ENCODE peak calls at places on chromosomes 1 and 21, in nine cellular contexts. O is HEK293T; R is caudate nucleus; I is effector memory CD8-positive, alpha-beta T cell; K is left cardiac atrium; S is NCI-H1694 treated with DMSO at 0.1 percent for 48 hours; A is WTC11; E is stimulated activated CD4-positive, alpha-beta T cell treated with anti-CD3 and anti-CD28 coated beads, Interleukin-15, amount 100 ng/mL, for 1 hour; N is activated naive CD8-positive, alpha-beta T cell treated with anti-CD3 and anti-CD28 coated beads, Interleukin-2, amount 50 U/mL, for 24 hours. J is an unnamed sample.

GRCh38 chr1:37035828-37036666 is 1.7 kb upstream of the GRIK3 start:
- DNase-seq in O (no peak), R (no peak), I (no peak), K (no peak), S (no peak), A (peak), E (no peak), N (peak), J (no peak)

GRCh38 chr1:202011994-202012393 is 1.6 kb downstream of the ELF3 start:
- DNase-seq in O (no peak), R (no peak), I (no peak), K (no peak), S (no peak), A (no peak), E (no peak), N (no peak), J (no peak)

GRCh38 chr1:182301467-182302198 is 90.0 kb downstream of the GLUL start:
- DNase-seq in O (no peak), R (peak), I (no peak), K (peak), S (peak), A (no peak), E (no peak), N (peak), J (no peak)

GRCh38 chr1:47786301-47786700 is 210.9 kb downstream of the TRABD2B start:
- DNase-seq in O (no peak), R (no peak), I (no peak), K (no peak), S (no peak), A (no peak), E (no peak), N (no peak), J (no peak)

GRCh38 chr1:32758795-32759430 is 56.3 kb upstream of the SYNC start:
- DNase-seq in O (no peak), R (no peak), I (no peak), K (no peak), S (no peak), A (no peak), E (no peak), N (no peak), J (no peak)

GRCh38 chr1:165531021-165531420 is 12.8 kb upstream of the LRRC52 start:
- DNase-seq in O (no peak), R (no peak), I (no peak), K (peak), S (no peak), A (no peak), E (no peak), N (no peak), J (no peak)

GRCh38 chr1:85372683-85373446 is 92.1 kb downstream of the DDAH1 start:
- DNase-seq in O (no peak), R (no peak), I (no peak), K (no peak), S (no peak), A (no peak), E (no peak), N (no peak), J (no peak)

GRCh38 chr1:8015036-8015808 is 10.9 kb downstream of the ERRFI1 start:
- DNase-seq in O (peak), R (peak), I (peak), K (no peak), S (peak), A (no peak), E (no peak), N (peak), J (no peak)

GRCh38 chr1:36420409-36420808 is 22.7 kb upstream of the LSM10 start:
- DNase-seq in O (no peak), R (no peak), I (no peak), K (peak), S (no peak), A (no peak), E (no peak), N (no peak), J (no peak)

GRCh38 chr1:24483441-24483840 is 19.2 kb upstream of the RCAN3 start:
- DNase-seq in O (no peak), R (no peak), I (no peak), K (no peak), S (no peak), A (no peak), E (no peak), N (peak), J (no peak)

GRCh38 chr1:91608876-91609275 is 108.2 kb downstream of the CDC7 start:
- DNase-seq in O (no peak), R (no peak), I (no peak), K (no peak), S (no peak), A (no peak), E (no peak), N (no peak), J (no peak)

GRCh38 chr1:7448986-7449385 is 322.1 kb upstream of the VAMP3 start:
- DNase-seq in O (no peak), R (no peak), I (no peak), K (no peak), S (no peak), A (no peak), E (no peak), N (no peak), J (no peak)

GRCh38 chr21:44893948-44894656 is 20.6 kb upstream of the PTTG1IP start:
- DNase-seq in O (no peak), R (no peak), I (no peak), K (no peak), S (no peak), A (no peak), E (no peak), N (no peak), J (no peak)

GRCh38 chr1:15951341-15952153 is 24.4 kb downstream of the ZBTB17 start:
- DNase-seq in O (no peak), R (no peak), I (peak), K (no peak), S (no peak), A (no peak), E (no peak), N (peak), J (no peak)

GRCh38 chr1:36366091-36366661 is 19.5 kb downstream of the STK40 start:
- DNase-seq in O (no peak), R (peak), I (peak), K (no peak), S (peak), A (peak), E (peak), N (peak), J (no peak)

GRCh38 chr1:21508580-21509350 is 458 bp upstream of the ALPL start:
- DNase-seq in O (peak), R (no peak), I (peak), K (peak), S (peak), A (peak), E (peak), N (peak), J (peak)

GRCh38 chr1:163544441-163544840 is 222.7 kb downstream of the NUF2 start:
- DNase-seq in O (no peak), R (no peak), I (no peak), K (no peak), S (no peak), A (no peak), E (no peak), N (no peak), J (no peak)

GRCh38 chr1:50967416-50968020 is 2.5 kb upstream of the CDKN2C start:
- DNase-seq in O (no peak), R (no peak), I (no peak), K (no peak), S (peak), A (no peak), E (no peak), N (no peak), J (no peak)

GRCh38 chr1:201883786-201884185 is 4.9 kb upstream of the SHISA4 start:
- DNase-seq in O (no peak), R (no peak), I (no peak), K (peak), S (no peak), A (no peak), E (no peak), N (no peak), J (no peak)

GRCh38 chr1:205068001-205068400 is 16.3 kb downstream of the TMEM81 start:
- DNase-seq in O (no peak), R (no peak), I (no peak), K (no peak), S (no peak), A (no peak), E (no peak), N (no peak), J (no peak)

GRCh38 chr1:29810121-29811120 is 574.1 kb downstream of the PTPRU start:
- DNase-seq in O (peak), R (no peak), I (no peak), K (no peak), S (no peak), A (no peak), E (no peak), N (no peak), J (no peak)

GRCh38 chr1:235972316-235973090 is 92.4 kb downstream of the NID1 start:
- DNase-seq in O (no peak), R (no peak), I (no peak), K (no peak), S (no peak), A (no peak), E (no peak), N (no peak), J (no peak)

GRCh38 chr1:63924600-63924999 is 150.8 kb downstream of the ROR1 start:
- DNase-seq in O (no peak), R (no peak), I (no peak), K (no peak), S (no peak), A (no peak), E (no peak), N (no peak), J (no peak)

GRCh38 chr21:40681164-40681859 is 165.6 kb downstream of the DSCAM start:
- DNase-seq in O (no peak), R (no peak), I (no peak), K (no peak), S (peak), A (no peak), E (no peak), N (no peak), J (no peak)

GRCh38 chr1:60265560-60266535 is 192.3 kb upstream of the C1orf87 start:
- DNase-seq in O (no peak), R (no peak), I (no peak), K (no peak), S (no peak), A (no peak), E (no peak), N (no peak), J (no peak)

GRCh38 chr1:3510136-3510955 is 55.9 kb downstream of the ARHGEF16 start:
- DNase-seq in O (no peak), R (no peak), I (no peak), K (no peak), S (no peak), A (no peak), E (no peak), N (no peak), J (no peak)

GRCh38 chr1:21703318-21703963 is 34.3 kb upstream of the RAP1GAP start:
- DNase-seq in O (peak), R (no peak), I (no peak), K (no peak), S (peak), A (no peak), E (no peak), N (no peak), J (no peak)

GRCh38 chr21:16563795-16564194 is 834.0 kb downstream of the USP25 start:
- DNase-seq in O (no peak), R (no peak), I (no peak), K (no peak), S (no peak), A (peak), E (no peak), N (no peak), J (no peak)

GRCh38 chr1:3319874-3320245 is 134.6 kb upstream of the ARHGEF16 start:
- DNase-seq in O (peak), R (no peak), I (no peak), K (no peak), S (peak), A (peak), E (no peak), N (peak), J (no peak)

GRCh38 chr1:244265507-244265906 is 186.2 kb downstream of the ADSS2 start:
- DNase-seq in O (no peak), R (no peak), I (no peak), K (no peak), S (no peak), A (no peak), E (no peak), N (no peak), J (no peak)

GRCh38 chr21:34510148-34511142 is 1.6 kb downstream of the KCNE1 start:
- DNase-seq in O (peak), R (no peak), I (no peak), K (peak), S (no peak), A (peak), E (no peak), N (peak), J (no peak)

GRCh38 chr1:1072849-1073742 is 1.0 kb downstream of the RNF223 start:
- DNase-seq in O (no peak), R (no peak), I (no peak), K (no peak), S (no peak), A (no peak), E (no peak), N (no peak), J (no peak)

GRCh38 chr1:29849038-29849750 is 612.9 kb downstream of the PTPRU start:
- DNase-seq in O (peak), R (peak), I (peak), K (no peak), S (no peak), A (peak), E (no peak), N (peak), J (no peak)

J was measured in central memory CD8-positive, alpha-beta T cell.